ENCODE peak calls at places on chromosomes 13 and 19, in four cellular contexts. J is aorta, H is T-helper 17 cell, M is germinal center. I is an unnamed sample.

GRCh38 chr19:31985001-31985605 is 360.3 kb upstream of the ZNF507 start:
- DNase-seq in H (no peak), M (no peak), J (no peak), I (no peak)

GRCh38 chr19:8690753-8691539 is 7.6 kb downstream of the ACTL9 start:
- DNase-seq in J (no peak), H (no peak), M (no peak), I (no peak)

GRCh38 chr13:82627183-82627582 is 1255.1 kb downstream of the SLITRK1 start:
- DNase-seq in J (no peak), H (no peak), M (no peak), I (no peak)

GRCh38 chr19:45391346-45391745 is 13.5 kb downstream of the PPP1R13L start:
- DNase-seq in H (no peak), M (no peak), J (no peak), I (no peak)

GRCh38 chr19:42563352-42564210 is 31.1 kb downstream of the CEACAM8 start:
- DNase-seq in H (no peak), M (peak), J (no peak), I (peak)

GRCh38 chr13:100363874-100364273 is 224.7 kb downstream of the GGACT start:
- DNase-seq in H (no peak), J (no peak), M (no peak), I (no peak)

GRCh38 chr19:27918818-27919217 is 1294.1 kb downstream of the UQCRFS1 start:
- DNase-seq in J (no peak), M (no peak), H (no peak), I (no peak)

GRCh38 chr19:13329766-13330165 is 176.5 kb downstream of the CACNA1A start:
- DNase-seq in J (no peak), M (no peak), H (no peak), I (no peak)

GRCh38 chr13:102773441-102774209 is at the start of gene TEX30:
- DNase-seq in M (peak), H (peak), J (peak), I (no peak)